ENCODE peak calls at places on chromosome 3, in four cellular contexts. I is foreskin fibroblast, O is stomach, D is heart right ventricle. H is an unnamed sample.

GRCh38 chr3:41693799-41694198 is 268.1 kb downstream of the ULK4 start:
- DNase-seq in D (no peak), I (peak), O (no peak), H (no peak)

GRCh38 chr3:82496890-82497560 is 735.6 kb upstream of the GBE1 start:
- DNase-seq in D (no peak), O (no peak), I (peak), H (no peak)

GRCh38 chr3:16767006-16767405 is 117.7 kb upstream of the PLCL2 start:
- DNase-seq in O (no peak), I (peak), D (no peak), H (no peak)

GRCh38 chr3:99783009-99783573 is 34.6 kb upstream of the CMSS1 start:
- DNase-seq in O (no peak), D (no peak), I (peak), H (peak)

GRCh38 chr3:108190346-108190745 is 31.9 kb downstream of the IFT57 start:
- DNase-seq in I (no peak), O (no peak), D (no peak), H (no peak)

GRCh38 chr3:23760871-23761373 is 44.8 kb upstream of the UBE2E1 start:
- DNase-seq in I (no peak), O (no peak), D (no peak), H (no peak)

GRCh38 chr3:89260721-89261120 is 153.3 kb downstream of the EPHA3 start:
- DNase-seq in O (no peak), I (peak), D (no peak), H (no peak)

GRCh38 chr3:194672876-194673275 is 885 bp upstream of the LSG1 start:
- DNase-seq in D (no peak), I (no peak), O (no peak), H (no peak)

GRCh38 chr3:54857343-54857742 is 70.5 kb downstream of the LRTM1 start:
- DNase-seq in I (peak), O (no peak), D (no peak), H (no peak)

GRCh38 chr3:119235151-119235550 is 5.5 kb downstream of the B4GALT4 start:
- DNase-seq in I (peak), O (no peak), D (no peak), H (no peak)

GRCh38 chr3:165081183-165081582 is 2.9 kb upstream of the SI start:
- DNase-seq in I (no peak), D (no peak), O (no peak), H (no peak)

GRCh38 chr3:38567498-38567897 is 71.4 kb downstream of the EXOG start:
- DNase-seq in D (peak), O (peak), I (no peak), H (no peak)

GRCh38 chr3:142152349-142152748 is 3.0 kb upstream of the TFDP2 start:
- DNase-seq in I (no peak), D (no peak), O (no peak), H (no peak)

GRCh38 chr3:77039606-77040553 is at the start of gene ROBO2:
- DNase-seq in O (no peak), I (peak), D (no peak), H (no peak)

GRCh38 chr3:9890249-9891071 is at the start of gene JAGN1:
- DNase-seq in D (peak), I (peak), O (peak), H (no peak)

GRCh38 chr3:183253364-183253960 is 409 bp downstream of the B3GNT5 start:
- DNase-seq in D (peak), I (peak), O (peak), H (no peak)

GRCh38 chr3:124886168-124887051 is 755 bp downstream of the ITGB5 start:
- DNase-seq in O (peak), D (peak), I (peak), H (no peak)

GRCh38 chr3:49351521-49352011 is 6.6 kb downstream of the GPX1 start:
- DNase-seq in O (no peak), I (peak), D (no peak), H (peak)

GRCh38 chr3:124202754-124203153 is 210.8 kb upstream of the ROPN1 start:
- DNase-seq in I (no peak), D (peak), O (no peak), H (no peak)

GRCh38 chr3:46386206-46386605 is 15.5 kb downstream of the CCR5 start:
- DNase-seq in D (no peak), O (no peak), I (peak), H (no peak)

GRCh38 chr3:81242871-81243270 is 518.6 kb downstream of the GBE1 start:
- DNase-seq in D (no peak), I (peak), O (no peak), H (no peak)
- TF ChIP-seq CTCF in D (peak), I (peak), O (peak), H (peak)

GRCh38 chr3:72482589-72483249 is 365.5 kb downstream of the SHQ1 start:
- DNase-seq in O (peak), I (peak), D (peak), H (no peak)
- H3K4me3 ChIP-seq in O (peak), I (peak), D (peak), H (peak)

GRCh38 chr3:50436063-50436674 is 67.3 kb downstream of the CACNA2D2 start:
- DNase-seq in O (peak), I (peak), D (peak), H (no peak)
- TF ChIP-seq CTCF in O (peak), I (peak), D (peak), H (peak)

GRCh38 chr3:25429960-25430941 is 2.2 kb downstream of the RARB start:
- DNase-seq in O (no peak), D (no peak), I (no peak), H (no peak)
- H3K4me3 ChIP-seq in O (peak), D (peak), I (peak), H (peak)

GRCh38 chr3:174973465-174973864 is 114.3 kb downstream of the NAALADL2 start:
- DNase-seq in D (no peak), O (peak), I (no peak), H (no peak)
- TF ChIP-seq CTCF in D (no peak), O (no peak), I (no peak), H (no peak)